ENCODE peak calls at places on chromosomes 12 and 14, in ten cellular contexts. One of them, this sample, is unnamed.

GRCh38 chr14:90522585-90523191 is 125.9 kb downstream of the CALM1 start:
- DNase-seq in neural crest cell: no peak
- DNase-seq in AG04450: no peak
- DNase-seq in MCF 10A: peak; percentile 13
- DNase-seq in psoas muscle: peak; percentile 74
- DNase-seq in heart right ventricle: no peak
- DNase-seq in Calu3: peak; percentile 31
- DNase-seq in cardiac fibroblast: peak; percentile 65
- DNase-seq in AG09319: no peak
- DNase-seq in OCI-LY7: no peak
- DNase-seq in this sample: peak; percentile 75

GRCh38 chr12:104473374-104473983 is 16.7 kb downstream of the CHST11 start:
- DNase-seq in neural crest cell: no peak
- DNase-seq in AG04450: no peak
- DNase-seq in MCF 10A: no peak
- DNase-seq in psoas muscle: no peak
- DNase-seq in heart right ventricle: no peak
- DNase-seq in Calu3: no peak
- DNase-seq in cardiac fibroblast: no peak
- DNase-seq in AG09319: no peak
- DNase-seq in OCI-LY7: peak; percentile 80
- DNase-seq in this sample: no peak

GRCh38 chr14:91400696-91401095 is 16.9 kb downstream of the CCDC88C start:
- DNase-seq in neural crest cell: no peak
- DNase-seq in AG04450: no peak
- DNase-seq in MCF 10A: no peak
- DNase-seq in psoas muscle: no peak
- DNase-seq in heart right ventricle: no peak
- DNase-seq in Calu3: no peak
- DNase-seq in cardiac fibroblast: peak; percentile 52
- DNase-seq in AG09319: no peak
- DNase-seq in OCI-LY7: no peak
- DNase-seq in this sample: no peak

GRCh38 chr12:117970334-117970733 is 1.5 kb upstream of the KSR2 start:
- DNase-seq in neural crest cell: no peak
- DNase-seq in AG04450: no peak
- DNase-seq in MCF 10A: no peak
- DNase-seq in psoas muscle: no peak
- DNase-seq in heart right ventricle: no peak
- DNase-seq in Calu3: no peak
- DNase-seq in cardiac fibroblast: no peak
- DNase-seq in AG09319: no peak
- DNase-seq in OCI-LY7: no peak
- DNase-seq in this sample: no peak

GRCh38 chr14:26199599-26200370 is 398.0 kb downstream of the NOVA1 start:
- DNase-seq in neural crest cell: no peak
- DNase-seq in AG04450: no peak
- DNase-seq in MCF 10A: peak; percentile 4
- DNase-seq in psoas muscle: no peak
- DNase-seq in heart right ventricle: no peak
- DNase-seq in Calu3: no peak
- DNase-seq in cardiac fibroblast: peak; percentile 26
- DNase-seq in AG09319: no peak
- DNase-seq in OCI-LY7: no peak
- DNase-seq in this sample: no peak

GRCh38 chr12:104998423-104999346 is 12.6 kb downstream of the NOPCHAP1 start:
- DNase-seq in neural crest cell: no peak
- DNase-seq in AG04450: no peak
- DNase-seq in MCF 10A: no peak
- DNase-seq in psoas muscle: no peak
- DNase-seq in heart right ventricle: no peak
- DNase-seq in Calu3: peak; percentile 60
- DNase-seq in cardiac fibroblast: no peak
- DNase-seq in AG09319: no peak
- DNase-seq in OCI-LY7: no peak
- DNase-seq in this sample: no peak

GRCh38 chr14:73227812-73228781 is 9.2 kb upstream of the PAPLN start:
- DNase-seq in neural crest cell: no peak
- DNase-seq in AG04450: peak; percentile 84
- DNase-seq in MCF 10A: peak; percentile 86
- DNase-seq in psoas muscle: peak; percentile 77
- DNase-seq in heart right ventricle: peak; percentile 47
- DNase-seq in Calu3: peak; percentile 77
- DNase-seq in cardiac fibroblast: peak; percentile 96
- DNase-seq in AG09319: peak; percentile 57
- DNase-seq in OCI-LY7: no peak
- DNase-seq in this sample: no peak

GRCh38 chr14:101394374-101394773 is 166.9 kb upstream of the DIO3 start:
- DNase-seq in neural crest cell: no peak
- DNase-seq in AG04450: no peak
- DNase-seq in MCF 10A: no peak
- DNase-seq in psoas muscle: no peak
- DNase-seq in heart right ventricle: no peak
- DNase-seq in Calu3: no peak
- DNase-seq in cardiac fibroblast: no peak
- DNase-seq in AG09319: no peak
- DNase-seq in OCI-LY7: no peak
- DNase-seq in this sample: no peak

GRCh38 chr14:99716850-99717681 is 33.0 kb downstream of the CYP46A1 start:
- DNase-seq in neural crest cell: no peak
- DNase-seq in AG04450: no peak
- DNase-seq in MCF 10A: no peak
- DNase-seq in psoas muscle: no peak
- DNase-seq in heart right ventricle: no peak
- DNase-seq in Calu3: no peak
- DNase-seq in cardiac fibroblast: no peak
- DNase-seq in AG09319: no peak
- DNase-seq in OCI-LY7: no peak
- DNase-seq in this sample: no peak

GRCh38 chr12:110733857-110734373 is 8.8 kb downstream of the PPP1CC start:
- DNase-seq in neural crest cell: no peak
- DNase-seq in AG04450: no peak
- DNase-seq in MCF 10A: no peak
- DNase-seq in psoas muscle: no peak
- DNase-seq in heart right ventricle: no peak
- DNase-seq in Calu3: no peak
- DNase-seq in cardiac fibroblast: no peak
- DNase-seq in AG09319: no peak
- DNase-seq in OCI-LY7: no peak
- DNase-seq in this sample: no peak

GRCh38 chr12:61009167-61009566 is 1251.0 kb upstream of the USP15 start:
- DNase-seq in neural crest cell: no peak
- DNase-seq in AG04450: no peak
- DNase-seq in MCF 10A: peak; percentile 56
- DNase-seq in psoas muscle: no peak
- DNase-seq in heart right ventricle: no peak
- DNase-seq in Calu3: no peak
- DNase-seq in cardiac fibroblast: no peak
- DNase-seq in AG09319: no peak
- DNase-seq in OCI-LY7: no peak
- DNase-seq in this sample: no peak

GRCh38 chr14:102665665-102666064 is 73.2 kb downstream of the RCOR1 start:
- DNase-seq in neural crest cell: no peak
- DNase-seq in AG04450: no peak
- DNase-seq in MCF 10A: no peak
- DNase-seq in psoas muscle: no peak
- DNase-seq in heart right ventricle: no peak
- DNase-seq in Calu3: no peak
- DNase-seq in cardiac fibroblast: no peak
- DNase-seq in AG09319: no peak
- DNase-seq in OCI-LY7: no peak
- DNase-seq in this sample: no peak

GRCh38 chr14:102663031-102663430 is 70.6 kb downstream of the RCOR1 start:
- DNase-seq in neural crest cell: no peak
- DNase-seq in AG04450: no peak
- DNase-seq in MCF 10A: no peak
- DNase-seq in psoas muscle: no peak
- DNase-seq in heart right ventricle: no peak
- DNase-seq in Calu3: no peak
- DNase-seq in cardiac fibroblast: peak; percentile 38
- DNase-seq in AG09319: no peak
- DNase-seq in OCI-LY7: no peak
- DNase-seq in this sample: no peak

GRCh38 chr14:102666635-102667034 is 74.2 kb downstream of the RCOR1 start:
- DNase-seq in neural crest cell: no peak
- DNase-seq in AG04450: no peak
- DNase-seq in MCF 10A: no peak
- DNase-seq in psoas muscle: no peak
- DNase-seq in heart right ventricle: no peak
- DNase-seq in Calu3: no peak
- DNase-seq in cardiac fibroblast: no peak
- DNase-seq in AG09319: no peak
- DNase-seq in OCI-LY7: no peak
- DNase-seq in this sample: no peak

GRCh38 chr14:102659797-102660196 is 67.3 kb downstream of the RCOR1 start:
- DNase-seq in neural crest cell: no peak
- DNase-seq in AG04450: no peak
- DNase-seq in MCF 10A: peak; percentile 38
- DNase-seq in psoas muscle: no peak
- DNase-seq in heart right ventricle: no peak
- DNase-seq in Calu3: no peak
- DNase-seq in cardiac fibroblast: peak; percentile 56
- DNase-seq in AG09319: no peak
- DNase-seq in OCI-LY7: no peak
- DNase-seq in this sample: no peak

GRCh38 chr14:102661614-102662013 is 69.2 kb downstream of the RCOR1 start:
- DNase-seq in neural crest cell: no peak
- DNase-seq in AG04450: no peak
- DNase-seq in MCF 10A: no peak
- DNase-seq in psoas muscle: no peak
- DNase-seq in heart right ventricle: no peak
- DNase-seq in Calu3: no peak
- DNase-seq in cardiac fibroblast: no peak
- DNase-seq in AG09319: no peak
- DNase-seq in OCI-LY7: no peak
- DNase-seq in this sample: no peak
- TF ChIP-seq CTCF in neural crest cell: no peak
- TF ChIP-seq CTCF in AG04450: no peak
- TF ChIP-seq CTCF in MCF 10A: no peak
- TF ChIP-seq CTCF in psoas muscle: no peak
- TF ChIP-seq CTCF in heart right ventricle: no peak
- TF ChIP-seq CTCF in Calu3: no peak
- TF ChIP-seq CTCF in cardiac fibroblast: no peak
- TF ChIP-seq CTCF in AG09319: no peak
- TF ChIP-seq CTCF in OCI-LY7: no peak
- TF ChIP-seq CTCF in this sample: no peak

DNA sequence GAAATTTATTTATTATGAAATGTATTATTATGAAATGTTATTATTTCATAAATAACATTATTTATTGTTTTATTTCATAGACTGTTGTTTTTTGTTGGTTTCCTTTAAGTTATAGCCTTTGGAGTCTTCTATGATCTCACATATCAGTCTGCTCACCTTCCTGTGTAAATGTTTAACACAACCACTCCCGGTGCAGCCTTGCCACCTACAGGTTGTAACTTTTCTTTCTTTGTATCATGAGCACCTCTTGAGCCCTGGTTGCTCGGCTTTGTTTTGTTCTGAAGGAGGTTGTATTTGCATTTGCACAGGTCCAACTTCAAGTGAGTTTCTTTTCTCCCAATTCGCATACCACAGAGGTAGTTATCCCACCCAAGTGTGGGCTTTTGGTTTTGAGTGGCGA is 121.4 kb downstream of the SLC15A4 start:
- DNase-seq in neural crest cell: no peak
- DNase-seq in AG04450: no peak
- DNase-seq in MCF 10A: no peak
- DNase-seq in psoas muscle: no peak
- DNase-seq in heart right ventricle: no peak
- DNase-seq in Calu3: no peak
- DNase-seq in cardiac fibroblast: no peak
- DNase-seq in AG09319: no peak
- DNase-seq in OCI-LY7: no peak
- DNase-seq in this sample: no peak
- TF ChIP-seq CTCF in neural crest cell: no peak
- TF ChIP-seq CTCF in AG04450: no peak
- TF ChIP-seq CTCF in MCF 10A: no peak
- TF ChIP-seq CTCF in psoas muscle: no peak
- TF ChIP-seq CTCF in heart right ventricle: no peak
- TF ChIP-seq CTCF in Calu3: no peak
- TF ChIP-seq CTCF in cardiac fibroblast: no peak
- TF ChIP-seq CTCF in AG09319: no peak
- TF ChIP-seq CTCF in OCI-LY7: no peak
- TF ChIP-seq CTCF in this sample: no peak

GRCh38 chr12:98503593-98504367 is 11.6 kb upstream of the TMPO start:
- DNase-seq in neural crest cell: peak; percentile 91
- DNase-seq in AG04450: peak; percentile 83
- DNase-seq in MCF 10A: peak; percentile 92
- DNase-seq in psoas muscle: peak; percentile 98
- DNase-seq in heart right ventricle: peak; percentile 96
- DNase-seq in Calu3: peak; percentile 96
- DNase-seq in cardiac fibroblast: peak; percentile 97
- DNase-seq in AG09319: peak; percentile 86
- DNase-seq in OCI-LY7: peak; percentile 96
- DNase-seq in this sample: peak; percentile 88
- TF ChIP-seq CTCF in neural crest cell: peak; percentile 14
- TF ChIP-seq CTCF in AG04450: no peak
- TF ChIP-seq CTCF in MCF 10A: no peak
- TF ChIP-seq CTCF in psoas muscle: no peak
- TF ChIP-seq CTCF in heart right ventricle: no peak
- TF ChIP-seq CTCF in Calu3: no peak
- TF ChIP-seq CTCF in cardiac fibroblast: no peak
- TF ChIP-seq CTCF in AG09319: no peak
- TF ChIP-seq CTCF in OCI-LY7: peak; percentile 20
- TF ChIP-seq CTCF in this sample: no peak

GRCh38 chr12:99658950-99659349 is 11.4 kb downstream of the GARIN6 start:
- DNase-seq in neural crest cell: no peak
- DNase-seq in AG04450: no peak
- DNase-seq in MCF 10A: peak; percentile 6
- DNase-seq in psoas muscle: no peak
- DNase-seq in heart right ventricle: no peak
- DNase-seq in Calu3: no peak
- DNase-seq in cardiac fibroblast: peak; percentile 1
- DNase-seq in AG09319: no peak
- DNase-seq in OCI-LY7: peak; percentile 64
- DNase-seq in this sample: no peak
- TF ChIP-seq CTCF in neural crest cell: peak; percentile 65
- TF ChIP-seq CTCF in AG04450: peak; percentile 20
- TF ChIP-seq CTCF in MCF 10A: peak; percentile 40
- TF ChIP-seq CTCF in psoas muscle: peak; percentile 20
- TF ChIP-seq CTCF in heart right ventricle: peak; percentile 27
- TF ChIP-seq CTCF in Calu3: no peak
- TF ChIP-seq CTCF in cardiac fibroblast: no peak
- TF ChIP-seq CTCF in AG09319: no peak
- TF ChIP-seq CTCF in OCI-LY7: peak; percentile 94
- TF ChIP-seq CTCF in this sample: no peak

GRCh38 chr12:125247477-125247876 is 182.2 kb downstream of the AACS start:
- DNase-seq in neural crest cell: no peak
- DNase-seq in AG04450: no peak
- DNase-seq in MCF 10A: no peak
- DNase-seq in psoas muscle: no peak
- DNase-seq in heart right ventricle: no peak
- DNase-seq in Calu3: no peak
- DNase-seq in cardiac fibroblast: no peak
- DNase-seq in AG09319: no peak
- DNase-seq in OCI-LY7: no peak
- DNase-seq in this sample: no peak
- TF ChIP-seq CTCF in neural crest cell: no peak
- TF ChIP-seq CTCF in AG04450: no peak
- TF ChIP-seq CTCF in MCF 10A: no peak
- TF ChIP-seq CTCF in psoas muscle: no peak
- TF ChIP-seq CTCF in heart right ventricle: no peak
- TF ChIP-seq CTCF in Calu3: no peak
- TF ChIP-seq CTCF in cardiac fibroblast: no peak
- TF ChIP-seq CTCF in AG09319: no peak
- TF ChIP-seq CTCF in OCI-LY7: no peak
- TF ChIP-seq CTCF in this sample: no peak

This sample was measured in prostate gland.